ENCODE peak calls at places on chromosomes 6 and 20, in six cellular contexts. A, V, L, N, H and O are unnamed samples.
A peak's percentile ranks its signal among the peaks of the same experiment; 100 is the strongest.

GRCh38 chr6:166486536-166486880 is 100.0 kb downstream of the RAMACL start:
- DNase-seq in L (no peak), N (no peak), V (no peak), H (no peak), A (no peak), O (no peak)

GRCh38 chr6:38498085-38498484 is 141.6 kb downstream of the BTBD9 start:
- DNase-seq in A (no peak), V (no peak), L (no peak), H (no peak), N (no peak), O (no peak)

GRCh38 chr6:127266892-127267741 is 453 bp downstream of the RNF146 start:
- DNase-seq in H (peak; percentile 52), V (no peak), A (peak; percentile 60), L (peak; percentile 58), N (peak; percentile 59), O (peak; percentile 64)

GRCh38 chr20:20457392-20458126 is 89.7 kb downstream of the INSM1 start:
- DNase-seq in A (no peak), L (no peak), V (no peak), N (no peak), H (no peak), O (no peak)

GRCh38 chr6:81241717-81242116 is 510.8 kb downstream of the TENT5A start:
- DNase-seq in H (no peak), L (no peak), N (no peak), A (no peak), V (no peak), O (no peak)

GRCh38 chr6:75409286-75409685 is 84.3 kb downstream of the FILIP1 start:
- DNase-seq in L (no peak), V (no peak), N (no peak), H (no peak), A (no peak), O (no peak)

GRCh38 chr6:107820571-107821261 is 3.4 kb downstream of the SCML4 start:
- DNase-seq in H (peak; percentile 62), A (peak; percentile 40), V (no peak), N (no peak), L (peak; percentile 28), O (no peak)

GRCh38 chr6:5287205-5287965 is 26.1 kb downstream of the FARS2 start:
- DNase-seq in A (no peak), V (no peak), H (no peak), L (no peak), N (peak; percentile 36), O (no peak)

GRCh38 chr6:25050356-25050755 is 114.6 kb upstream of the RIPOR2 start:
- DNase-seq in V (no peak), N (no peak), H (peak; percentile 48), A (peak; percentile 44), L (no peak), O (no peak)

GRCh38 chr20:51541189-51542032 is 1.1 kb downstream of the NFATC2 start:
- DNase-seq in N (peak; percentile 89), A (peak; percentile 83), V (no peak), L (peak; percentile 56), H (peak; percentile 82), O (peak; percentile 79)

GRCh38 chr6:39608652-39609345 is 116.4 kb downstream of the KIF6 start:
- DNase-seq in N (no peak), V (no peak), H (no peak), L (no peak), A (no peak), O (no peak)